ENCODE peak calls at places on chromosomes 1 and 21, in eight cellular contexts. F, M, S, E, O, W, U and L are unnamed samples.

GRCh38 chr1:229186373-229187056 is 84.4 kb upstream of the RAB4A start:
- DNase-seq in M (no peak), U (no peak), E (no peak), S (no peak), W (no peak), O (no peak), F (no peak), L (no peak)

GRCh38 chr1:240107058-240107684 is 15.5 kb downstream of the FMN2 start:
- DNase-seq in O (peak), E (no peak), W (no peak), F (no peak), U (no peak), M (peak), S (peak), L (no peak)

GRCh38 chr21:25967566-25968438 is 202.8 kb downstream of the APP start:
- DNase-seq in S (peak), E (no peak), W (no peak), M (peak), O (no peak), U (peak), F (no peak), L (no peak)

GRCh38 chr1:46202975-46203737 is at the start of gene LURAP1:
- DNase-seq in M (peak), W (peak), F (peak), E (peak), O (peak), S (peak), U (peak), L (no peak)

GRCh38 chr1:200034262-200034557 is 6.7 kb downstream of the NR5A2 start:
- DNase-seq in O (no peak), U (no peak), W (no peak), S (no peak), M (no peak), F (no peak), E (no peak), L (no peak)

GRCh38 chr1:225425211-225425786 is 2.5 kb downstream of the LBR start:
- DNase-seq in U (no peak), F (no peak), M (peak), S (peak), E (no peak), O (peak), W (no peak), L (no peak)

GRCh38 chr1:15083578-15083977 is 70.0 kb upstream of the TMEM51 start:
- DNase-seq in M (no peak), W (no peak), F (no peak), O (peak), S (peak), U (no peak), E (no peak), L (no peak)

GRCh38 chr1:24413350-24414163 is at the start of gene STPG1:
- DNase-seq in M (peak), O (peak), E (peak), W (peak), F (peak), S (peak), U (peak), L (peak)

GRCh38 chr1:36390411-36390810 is 4.7 kb upstream of the STK40 start:
- DNase-seq in W (no peak), M (no peak), F (no peak), S (no peak), E (no peak), O (no peak), U (no peak), L (no peak)

GRCh38 chr1:168717906-168718891 is 10.8 kb downstream of the DPT start:
- DNase-seq in E (no peak), S (no peak), U (peak), O (no peak), F (no peak), M (no peak), W (peak), L (no peak)

GRCh38 chr1:193104496-193104905 is 713 bp downstream of the GLRX2 start:
- DNase-seq in E (peak), F (peak), M (peak), W (peak), U (peak), O (peak), S (peak), L (peak)

GRCh38 chr1:186188004-186188539 is 187.0 kb downstream of the TPR start:
- DNase-seq in W (no peak), U (no peak), S (peak), M (peak), E (no peak), F (no peak), O (peak), L (no peak)

GRCh38 chr1:53765656-53766055 is 26.7 kb upstream of the GLIS1 start:
- DNase-seq in S (peak), M (peak), O (peak), E (no peak), W (no peak), F (no peak), U (no peak), L (no peak)

GRCh38 chr1:113391643-113392271 is 1.4 kb downstream of the MAGI3 start:
- DNase-seq in M (no peak), O (no peak), F (no peak), S (peak), E (no peak), W (no peak), U (no peak), L (no peak)

GRCh38 chr1:226960256-226960655 is 20.2 kb downstream of the COQ8A start:
- DNase-seq in U (no peak), O (no peak), W (no peak), E (no peak), S (no peak), F (no peak), M (no peak), L (no peak)

GRCh38 chr1:232211149-232211548 is 418.8 kb downstream of the SIPA1L2 start:
- DNase-seq in U (no peak), F (no peak), S (no peak), M (no peak), W (no peak), O (no peak), E (peak), L (peak)

GRCh38 chr1:220881918-220882891 is 3.0 kb downstream of the HLX start:
- DNase-seq in E (no peak), O (peak), M (no peak), W (no peak), U (no peak), S (peak), F (no peak), L (peak)